ENCODE peak calls at places on chromosomes 16 and 17, in four cellular contexts. W, A, K and N are unnamed samples.

GRCh38 chr16:57648590-57649442 is 19.3 kb upstream of the ADGRG3 start:
- ATAC-seq in W (peak), K (peak), A (peak), N (peak)

GRCh38 chr16:11213373-11213772 is 42.6 kb downstream of the SOCS1 start:
- ATAC-seq in A (no peak), K (peak), W (peak), N (peak)

GRCh38 chr17:82866521-82867214 is 26.8 kb upstream of the ZNF750 start:
- ATAC-seq in K (peak), A (no peak), W (peak), N (no peak)

GRCh38 chr17:50956409-50956749 is 90.2 kb upstream of the TOB1 start:
- ATAC-seq in W (no peak), K (no peak), A (no peak), N (no peak)

GRCh38 chr16:8237452-8237851 is 352.9 kb downstream of the TMEM114 start:
- ATAC-seq in A (no peak), W (no peak), K (no peak), N (no peak)

GRCh38 chr17:69581061-69581955 is 166.8 kb downstream of the MAP2K6 start:
- ATAC-seq in W (peak), K (no peak), A (no peak), N (peak)

GRCh38 chr17:82871056-82871775 is 31.4 kb upstream of the ZNF750 start:
- ATAC-seq in W (no peak), K (peak), A (no peak), N (peak)

GRCh38 chr17:44581868-44582267 is 24.6 kb downstream of the FZD2 start:
- ATAC-seq in K (no peak), A (no peak), W (no peak), N (peak)

GRCh38 chr17:6779411-6779810 is 3.4 kb downstream of the FBXO39 start:
- ATAC-seq in W (no peak), K (no peak), A (no peak), N (no peak)

GRCh38 chr17:1203111-1203966 is 23.6 kb upstream of the ABR start:
- ATAC-seq in W (peak), K (peak), A (peak), N (no peak)

GRCh38 chr16:3698941-3699340 is 18.4 kb downstream of the TRAP1 start:
- ATAC-seq in K (peak), A (peak), W (no peak), N (no peak)

GRCh38 chr16:4517812-4518211 is 20.8 kb downstream of the CDIP1 start:
- ATAC-seq in K (peak), W (peak), A (peak), N (no peak)

GRCh38 chr16:16149710-16150116 is 73.6 kb downstream of the ABCC6 start:
- ATAC-seq in A (no peak), W (peak), K (no peak), N (no peak)

GRCh38 chr17:78960945-78961344 is 18.8 kb downstream of the LGALS3BP start:
- ATAC-seq in A (no peak), W (peak), K (peak), N (no peak)

GRCh38 chr17:83145358-83145738 is 65.9 kb downstream of the METRNL start:
- ATAC-seq in W (no peak), A (no peak), K (no peak), N (no peak)